ENCODE peak calls at places on chromosomes 13 and 19, in five cellular contexts. Z is spleen, M is Peyer's patch, Y is A549, Q is endothelial cell of umbilical vein. N is an unnamed sample.

GRCh38 chr19:1251503-1252220 is 3.3 kb downstream of the MIDN start:
- DNase-seq in Z (peak; percentile 96), M (peak; percentile 92), Y (no peak), Q (peak; percentile 54), N (peak; percentile 60)

GRCh38 chr13:108270442-108270841 is 924 bp downstream of the TNFSF13B start:
- DNase-seq in Z (peak; percentile 68), M (no peak), Y (no peak), Q (no peak), N (no peak)

GRCh38 chr13:64272681-64273080 is 2857.0 kb upstream of the PCDH20 start:
- DNase-seq in Z (no peak), M (no peak), Y (no peak), Q (no peak), N (no peak)

GRCh38 chr19:36421749-36422481 is 3.5 kb upstream of the ZFP82 start:
- DNase-seq in Z (peak; percentile 68), M (no peak), Y (no peak), Q (no peak), N (no peak)

GRCh38 chr19:8585894-8586750 is 8.9 kb upstream of the MYO1F start:
- DNase-seq in Z (peak; percentile 88), M (peak; percentile 84), Y (no peak), Q (no peak), N (peak; percentile 58)

GRCh38 chr13:26952551-26953138 is 192.1 kb upstream of the GPR12 start:
- DNase-seq in Z (no peak), M (peak; percentile 29), Y (no peak), Q (no peak), N (no peak)

GRCh38 chr19:47309038-47309437 is 623 bp upstream of the C5AR1 start:
- DNase-seq in Z (no peak), M (no peak), Y (no peak), Q (no peak), N (no peak)

GRCh38 chr13:25982908-25983307 is 68.9 kb downstream of the SHISA2 start:
- DNase-seq in Z (no peak), M (no peak), Y (no peak), Q (peak; percentile 36), N (no peak)

GRCh38 chr13:56886398-56886797 is 254.3 kb upstream of the PRR20A start:
- DNase-seq in Z (no peak), M (no peak), Y (no peak), Q (no peak), N (no peak)

GRCh38 chr13:26061947-26062346 is 10.1 kb upstream of the SHISA2 start:
- DNase-seq in Z (no peak), M (no peak), Y (no peak), Q (peak; percentile 14), N (no peak)

GRCh38 chr19:920051-920857 is 3.1 kb downstream of the KISS1R start:
- DNase-seq in Z (peak; percentile 91), M (peak; percentile 84), Y (no peak), Q (no peak), N (no peak)

GRCh38 chr19:1809663-1810062 is 2.4 kb downstream of the ATP8B3 start:
- DNase-seq in Z (peak; percentile 74), M (no peak), Y (no peak), Q (no peak), N (no peak)

GRCh38 chr13:74406439-74406838 is 272.2 kb upstream of the KLF12 start:
- DNase-seq in Z (no peak), M (no peak), Y (no peak), Q (no peak), N (no peak)

GRCh38 chr19:53004242-53004641 is 9.5 kb upstream of the ERVV-1 start:
- DNase-seq in Z (no peak), M (no peak), Y (no peak), Q (no peak), N (no peak)

GRCh38 chr13:106756446-106756845 is 188.5 kb upstream of the ARGLU1 start:
- DNase-seq in Z (no peak), M (no peak), Y (no peak), Q (no peak), N (no peak)

GRCh38 chr19:30214651-30215051 is 157.5 kb upstream of the ZNF536 start:
- DNase-seq in Z (no peak), M (no peak), Y (no peak), Q (no peak), N (no peak)

GRCh38 chr19:8238251-8238650 is 29.1 kb downstream of the CERS4 start:
- DNase-seq in Z (no peak), M (no peak), Y (no peak), Q (no peak), N (no peak)

GRCh38 chr13:22196777-22197176 is 525.9 kb downstream of the FGF9 start:
- DNase-seq in Z (no peak), M (no peak), Y (no peak), Q (no peak), N (no peak)

GRCh38 chr19:39968789-39969188 is 2.2 kb upstream of the PSMC4 start:
- DNase-seq in Z (no peak), M (no peak), Y (no peak), Q (no peak), N (no peak)

GRCh38 chr13:40376296-40376849 is 290.1 kb downstream of the FOXO1 start:
- DNase-seq in Z (no peak), M (no peak), Y (no peak), Q (no peak), N (no peak)

GRCh38 chr13:74867460-74867859 is 614.5 kb downstream of the TBC1D4 start:
- DNase-seq in Z (no peak), M (no peak), Y (no peak), Q (peak; percentile 7), N (no peak)

GRCh38 chr19:37342753-37343152 is 28.1 kb upstream of the ZNF527 start:
- DNase-seq in Z (no peak), M (no peak), Y (no peak), Q (no peak), N (no peak)

GRCh38 chr13:61286148-61286745 is 129.4 kb downstream of the PCDH20 start:
- DNase-seq in Z (no peak), M (no peak), Y (no peak), Q (no peak), N (no peak)

GRCh38 chr13:62453761-62454160 is 1038.1 kb upstream of the PCDH20 start:
- DNase-seq in Z (no peak), M (no peak), Y (no peak), Q (no peak), N (no peak)

GRCh38 chr13:110109910-110110309 is 197.0 kb downstream of the COL4A1 start:
- DNase-seq in Z (no peak), M (no peak), Y (no peak), Q (no peak), N (peak; percentile 100)

DNA sequence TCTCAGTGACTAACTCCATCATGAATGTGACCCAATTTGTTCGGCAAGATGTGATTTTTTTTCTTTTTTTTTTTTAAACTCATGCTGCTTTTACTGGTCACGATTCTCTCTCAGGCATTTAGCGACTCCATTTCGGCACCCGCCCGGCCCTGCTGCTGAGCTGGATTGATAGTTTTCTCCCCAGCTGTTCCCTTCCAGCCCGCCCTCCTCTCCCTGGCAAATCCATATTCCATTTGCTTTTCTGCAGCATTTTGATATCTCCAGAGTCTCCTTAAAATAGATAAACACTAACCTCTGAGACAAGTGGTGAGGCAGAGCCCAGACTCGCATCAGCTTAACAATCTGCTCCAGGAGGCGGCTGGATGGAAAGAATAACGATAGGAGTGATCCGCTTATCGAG is 55.5 kb upstream of the KATNAL1 start:
- DNase-seq in Z (no peak), M (no peak), Y (no peak), Q (no peak), N (no peak)
- TF ChIP-seq POLR2A in Z (no peak), M (no peak), Y (no peak), Q (no peak), N (no peak)

DNA sequence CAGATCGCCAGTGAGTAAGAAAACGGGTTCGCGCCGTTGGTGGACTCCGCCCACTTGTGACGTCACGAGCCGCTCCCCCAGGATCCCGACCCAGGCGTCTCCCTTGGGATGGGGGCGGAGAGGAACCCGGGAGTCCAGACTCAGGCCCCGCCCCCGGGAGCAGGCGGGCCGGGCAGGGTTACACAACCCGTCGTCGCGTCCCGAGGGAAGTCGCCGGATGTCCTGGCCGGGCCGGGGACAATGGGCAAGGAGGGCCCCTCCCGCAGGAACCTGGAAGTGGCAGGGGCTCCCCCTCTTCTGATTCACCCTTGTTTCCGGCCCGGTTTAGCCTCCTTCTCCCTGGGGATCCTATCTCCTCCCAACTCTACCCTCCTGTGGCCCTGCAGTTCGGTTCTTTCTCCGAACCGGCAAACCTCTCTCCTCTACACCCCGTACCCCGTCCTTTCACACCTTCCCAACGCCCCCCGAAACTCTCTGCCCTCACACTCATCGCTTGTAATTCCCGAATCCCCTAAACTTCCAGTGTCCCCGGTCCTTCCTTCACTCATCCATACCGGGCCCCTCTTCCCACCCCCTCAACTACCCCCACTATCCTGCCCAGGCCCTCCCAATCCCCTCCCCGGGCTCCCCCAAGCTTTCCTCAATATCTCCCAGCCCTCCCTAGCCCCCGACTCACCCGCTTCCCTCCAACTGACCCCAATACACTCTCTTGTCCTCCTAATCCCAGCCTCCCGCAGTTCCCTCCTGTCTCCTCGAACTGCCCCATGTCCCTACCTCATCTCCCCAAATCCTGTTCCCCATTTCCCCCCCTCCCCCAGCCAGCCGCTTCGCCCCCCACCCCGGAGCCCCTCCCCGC is 20.0 kb upstream of the ERCC1 start:
- DNase-seq in Z (peak; percentile 94), M (peak; percentile 97), Y (peak; percentile 98), Q (peak; percentile 93), N (peak; percentile 79)
- TF ChIP-seq POLR2A in Z (peak; percentile 10), M (peak; percentile 43), Y (peak; percentile 45), Q (peak; percentile 44), N (no peak)

GRCh38 chr19:17936379-17936778 is 3.6 kb downstream of the CCDC124 start:
- DNase-seq in Z (no peak), M (no peak), Y (no peak), Q (no peak), N (no peak)

GRCh38 chr19:17942582-17943283 is 9.9 kb downstream of the CCDC124 start:
- DNase-seq in Z (no peak), M (no peak), Y (no peak), Q (no peak), N (no peak)

GRCh38 chr19:17942181-17942580 is 9.4 kb downstream of the CCDC124 start:
- DNase-seq in Z (no peak), M (no peak), Y (no peak), Q (no peak), N (no peak)

GRCh38 chr19:17937371-17937900 is 4.6 kb downstream of the CCDC124 start:
- DNase-seq in Z (no peak), M (no peak), Y (no peak), Q (no peak), N (no peak)

GRCh38 chr19:17938092-17938845 is 5.5 kb downstream of the CCDC124 start:
- DNase-seq in Z (peak; percentile 94), M (peak; percentile 90), Y (peak; percentile 88), Q (peak; percentile 64), N (peak; percentile 93)
- TF ChIP-seq POLR2A in Z (no peak), M (no peak), Y (no peak), Q (no peak), N (no peak)

DNA sequence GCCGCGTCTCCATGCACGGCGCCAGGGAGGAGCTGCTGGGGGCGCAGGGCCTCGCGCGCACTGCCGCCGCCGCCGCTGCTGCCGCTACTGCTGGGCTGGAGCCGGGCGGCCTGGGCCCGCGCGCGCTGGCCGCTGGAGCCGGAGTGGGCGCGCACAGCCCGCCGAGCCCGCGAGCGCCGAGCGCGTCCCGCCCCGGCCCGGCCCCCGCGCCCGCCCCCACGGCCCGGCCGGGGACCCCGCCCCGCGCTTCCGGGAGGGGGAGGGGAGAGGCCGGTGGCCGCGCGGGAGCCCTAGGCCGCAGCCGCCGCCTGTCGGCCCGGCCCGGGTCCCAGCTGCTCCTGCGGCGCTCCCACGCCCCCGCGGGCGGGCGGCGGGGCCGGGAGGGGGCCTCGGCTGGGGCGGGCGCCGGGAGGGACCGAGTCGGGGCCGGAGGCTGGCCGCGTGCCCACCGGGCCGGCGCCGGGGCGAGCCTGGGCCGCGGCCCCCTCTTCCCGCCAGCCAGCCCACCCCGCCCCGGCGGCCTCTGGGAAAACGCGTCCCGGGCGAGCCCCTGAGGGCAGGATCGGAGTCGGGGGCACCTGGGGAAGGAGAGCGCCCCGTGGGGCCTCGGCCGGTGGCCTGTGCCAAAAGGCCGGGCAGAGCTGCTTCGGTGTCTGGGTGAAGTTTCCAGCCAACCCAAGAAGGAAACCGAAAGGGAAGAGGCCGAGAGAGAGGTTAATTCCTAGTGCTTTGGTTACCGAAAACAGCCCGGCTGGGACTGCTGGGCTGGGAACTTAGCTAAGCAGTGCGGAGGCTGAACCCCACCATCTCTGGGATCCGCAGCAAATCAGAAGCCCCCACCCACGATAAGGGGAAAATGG is at the start of gene STK24:
- DNase-seq in Z (peak; percentile 94), M (peak; percentile 83), Y (no peak), Q (peak; percentile 78), N (peak; percentile 73)
- TF ChIP-seq POLR2A in Z (peak; percentile 37), M (peak; percentile 61), Y (peak; percentile 70), Q (peak; percentile 73), N (peak; percentile 94)